ENCODE peak calls at places on chromosome 5, in six cellular contexts. One of them, this sample, is unnamed. For H3K9me3, the result is how much of the 10 kb centered on the place peaks cover.

GRCh38 chr5:77971965-77972544 is 195.9 kb upstream of the TBCA start:
- DNase-seq in heart right ventricle: no peak
- DNase-seq in cardiac muscle cell: no peak
- DNase-seq in CD4-positive, alpha-beta T cell: no peak
- DNase-seq in body of pancreas: no peak
- DNase-seq in mammary epithelial cell: no peak
- DNase-seq in this sample: no peak

GRCh38 chr5:83408719-83409118 is 62.8 kb upstream of the VCAN start:
- DNase-seq in heart right ventricle: no peak
- DNase-seq in CD4-positive, alpha-beta T cell: no peak
- DNase-seq in cardiac muscle cell: no peak
- DNase-seq in mammary epithelial cell: no peak
- DNase-seq in body of pancreas: peak
- DNase-seq in this sample: no peak

GRCh38 chr5:151663617-151664322 is 22.9 kb downstream of the SPARC start:
- DNase-seq in mammary epithelial cell: no peak
- DNase-seq in body of pancreas: no peak
- DNase-seq in cardiac muscle cell: no peak
- DNase-seq in heart right ventricle: peak
- DNase-seq in CD4-positive, alpha-beta T cell: no peak
- DNase-seq in this sample: no peak

GRCh38 chr5:85868070-85868469 is 749.7 kb upstream of the COX7C start:
- DNase-seq in body of pancreas: no peak
- DNase-seq in cardiac muscle cell: no peak
- DNase-seq in mammary epithelial cell: no peak
- DNase-seq in CD4-positive, alpha-beta T cell: no peak
- DNase-seq in heart right ventricle: no peak
- DNase-seq in this sample: no peak

GRCh38 chr5:95445442-95445841 is 54.3 kb downstream of the FAM81B start:
- DNase-seq in mammary epithelial cell: no peak
- DNase-seq in CD4-positive, alpha-beta T cell: no peak
- DNase-seq in cardiac muscle cell: no peak
- DNase-seq in body of pancreas: no peak
- DNase-seq in heart right ventricle: no peak
- DNase-seq in this sample: no peak

GRCh38 chr5:72604111-72604792 is 97.0 kb upstream of the ZNF366 start:
- DNase-seq in mammary epithelial cell: no peak
- DNase-seq in cardiac muscle cell: peak
- DNase-seq in CD4-positive, alpha-beta T cell: no peak
- DNase-seq in heart right ventricle: no peak
- DNase-seq in body of pancreas: no peak
- DNase-seq in this sample: no peak

GRCh38 chr5:67234671-67235176 is 38.1 kb upstream of the CD180 start:
- DNase-seq in mammary epithelial cell: peak
- DNase-seq in cardiac muscle cell: peak
- DNase-seq in body of pancreas: no peak
- DNase-seq in CD4-positive, alpha-beta T cell: no peak
- DNase-seq in heart right ventricle: peak
- DNase-seq in this sample: no peak

GRCh38 chr5:140356878-140357730 is 2.9 kb upstream of the SLC4A9 start:
- DNase-seq in heart right ventricle: no peak
- DNase-seq in body of pancreas: no peak
- DNase-seq in CD4-positive, alpha-beta T cell: no peak
- DNase-seq in cardiac muscle cell: no peak
- DNase-seq in mammary epithelial cell: no peak
- DNase-seq in this sample: no peak

GRCh38 chr5:115588640-115589039 is 13.6 kb downstream of the TICAM2 start:
- DNase-seq in body of pancreas: no peak
- DNase-seq in CD4-positive, alpha-beta T cell: no peak
- DNase-seq in mammary epithelial cell: no peak
- DNase-seq in heart right ventricle: no peak
- DNase-seq in cardiac muscle cell: no peak
- DNase-seq in this sample: no peak

GRCh38 chr5:113520429-113520828 is 6.9 kb downstream of the YTHDC2 start:
- DNase-seq in cardiac muscle cell: no peak
- DNase-seq in body of pancreas: no peak
- DNase-seq in mammary epithelial cell: peak
- DNase-seq in heart right ventricle: no peak
- DNase-seq in CD4-positive, alpha-beta T cell: no peak
- DNase-seq in this sample: no peak

GRCh38 chr5:99694884-99695283 is 766.1 kb upstream of the CHD1 start:
- DNase-seq in cardiac muscle cell: no peak
- DNase-seq in heart right ventricle: no peak
- DNase-seq in body of pancreas: no peak
- DNase-seq in CD4-positive, alpha-beta T cell: no peak
- DNase-seq in mammary epithelial cell: no peak
- DNase-seq in this sample: no peak

GRCh38 chr5:173924899-173925298 is 36.8 kb downstream of the CPEB4 start:
- DNase-seq in body of pancreas: no peak
- DNase-seq in heart right ventricle: no peak
- DNase-seq in CD4-positive, alpha-beta T cell: no peak
- DNase-seq in cardiac muscle cell: no peak
- DNase-seq in mammary epithelial cell: no peak
- DNase-seq in this sample: no peak

GRCh38 chr5:147446528-147446927 is 63.3 kb downstream of the DPYSL3 start:
- DNase-seq in heart right ventricle: no peak
- DNase-seq in CD4-positive, alpha-beta T cell: no peak
- DNase-seq in body of pancreas: no peak
- DNase-seq in mammary epithelial cell: no peak
- DNase-seq in cardiac muscle cell: no peak
- DNase-seq in this sample: no peak

GRCh38 chr5:180201051-180201987 is 7.7 kb downstream of the RASGEF1C start:
- DNase-seq in mammary epithelial cell: no peak
- DNase-seq in cardiac muscle cell: peak
- DNase-seq in CD4-positive, alpha-beta T cell: no peak
- DNase-seq in heart right ventricle: no peak
- DNase-seq in body of pancreas: no peak
- DNase-seq in this sample: no peak

GRCh38 chr5:146425023-146425422 is 22.1 kb upstream of the TCERG1 start:
- DNase-seq in cardiac muscle cell: no peak
- DNase-seq in heart right ventricle: no peak
- DNase-seq in body of pancreas: no peak
- DNase-seq in CD4-positive, alpha-beta T cell: no peak
- DNase-seq in mammary epithelial cell: no peak
- DNase-seq in this sample: no peak

GRCh38 chr5:79612667-79613190 is 488 bp downstream of the TENT2 start:
- DNase-seq in CD4-positive, alpha-beta T cell: no peak
- DNase-seq in heart right ventricle: no peak
- DNase-seq in body of pancreas: no peak
- DNase-seq in mammary epithelial cell: no peak
- DNase-seq in cardiac muscle cell: no peak
- DNase-seq in this sample: no peak

GRCh38 chr5:33230467-33231078 is 210.2 kb upstream of the TARS1 start:
- DNase-seq in CD4-positive, alpha-beta T cell: no peak
- DNase-seq in body of pancreas: no peak
- DNase-seq in mammary epithelial cell: no peak
- DNase-seq in cardiac muscle cell: peak
- DNase-seq in heart right ventricle: no peak
- DNase-seq in this sample: no peak

GRCh38 chr5:33975846-33976245 is 8.6 kb downstream of the SLC45A2 start:
- DNase-seq in cardiac muscle cell: peak
- DNase-seq in body of pancreas: no peak
- DNase-seq in CD4-positive, alpha-beta T cell: no peak
- DNase-seq in mammary epithelial cell: no peak
- DNase-seq in heart right ventricle: no peak
- DNase-seq in this sample: no peak

GRCh38 chr5:149271717-149272558 is at the start of gene AFAP1L1:
- DNase-seq in cardiac muscle cell: peak
- DNase-seq in CD4-positive, alpha-beta T cell: no peak
- DNase-seq in body of pancreas: peak
- DNase-seq in mammary epithelial cell: peak
- DNase-seq in heart right ventricle: peak
- DNase-seq in this sample: peak

DNA sequence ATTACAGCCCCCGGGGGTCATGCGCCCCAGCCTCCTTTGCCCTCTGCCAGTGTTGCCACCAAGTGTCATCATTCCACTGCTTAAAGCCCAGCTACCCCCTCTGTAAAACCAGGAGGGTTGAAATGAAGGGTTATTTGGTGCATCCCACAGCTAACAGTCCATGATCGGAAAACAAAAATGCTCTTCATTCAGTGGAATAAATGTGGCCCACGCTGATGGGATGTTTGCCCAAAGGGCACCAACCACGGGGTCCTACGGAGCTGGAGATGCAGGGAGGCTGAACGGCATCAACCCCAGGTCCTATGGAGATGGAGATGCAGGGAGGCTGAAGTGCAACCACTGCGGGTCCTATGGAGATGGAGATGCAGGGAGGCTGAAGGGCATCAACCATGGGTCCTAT is 218.5 kb upstream of the IRX1 start:
- DNase-seq in heart right ventricle: no peak
- DNase-seq in body of pancreas: no peak
- DNase-seq in mammary epithelial cell: no peak
- DNase-seq in CD4-positive, alpha-beta T cell: no peak
- DNase-seq in cardiac muscle cell: no peak
- DNase-seq in this sample: no peak
- H3K9me3 ChIP-seq in heart right ventricle: under half
- H3K9me3 ChIP-seq in body of pancreas: under half
- H3K9me3 ChIP-seq in mammary epithelial cell: under half
- H3K9me3 ChIP-seq in CD4-positive, alpha-beta T cell: under half
- H3K9me3 ChIP-seq in cardiac muscle cell: under half
- H3K9me3 ChIP-seq in this sample: under half

DNA sequence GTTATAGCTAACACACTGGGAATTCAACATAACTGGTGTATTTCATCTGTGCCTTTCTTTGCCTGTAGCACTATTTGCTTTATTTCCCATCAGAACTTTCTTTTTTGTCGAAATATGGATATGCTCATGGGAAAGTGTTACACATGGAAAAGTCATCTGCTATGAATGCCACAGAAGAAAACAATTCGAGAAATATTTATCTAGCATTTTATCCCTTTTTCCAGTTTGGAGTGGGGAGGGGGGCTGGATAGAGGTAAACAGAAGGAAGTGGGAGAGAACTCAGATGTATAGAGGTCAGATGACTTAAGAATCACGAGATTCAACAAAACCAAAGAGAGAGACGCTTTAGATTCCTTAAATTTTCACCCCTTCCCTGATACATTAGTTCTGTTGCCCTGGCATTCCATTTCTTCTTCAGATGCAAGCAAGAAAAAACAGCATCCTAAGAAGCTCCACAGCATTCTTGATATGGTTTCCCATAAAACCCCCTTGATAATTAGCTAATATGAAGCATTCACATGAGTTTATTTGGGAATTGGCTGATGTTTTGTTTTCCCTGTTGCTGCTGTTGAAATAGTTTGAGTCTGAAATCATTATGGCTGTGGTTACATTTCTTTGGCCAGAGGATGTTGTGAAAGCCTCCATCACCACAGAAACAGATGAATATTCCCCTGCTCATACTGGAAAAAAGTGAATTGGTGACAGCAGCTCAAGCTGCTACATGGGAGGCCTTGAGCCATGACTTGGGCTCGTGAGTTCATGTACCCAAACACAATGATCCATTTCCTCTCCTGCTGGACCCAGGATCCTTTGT is 335.8 kb upstream of the DAB2 start:
- DNase-seq in cardiac muscle cell: peak
- DNase-seq in heart right ventricle: no peak
- DNase-seq in CD4-positive, alpha-beta T cell: no peak
- DNase-seq in mammary epithelial cell: peak
- DNase-seq in body of pancreas: no peak
- DNase-seq in this sample: no peak
- H3K27ac ChIP-seq in cardiac muscle cell: no peak
- H3K27ac ChIP-seq in heart right ventricle: peak
- H3K27ac ChIP-seq in CD4-positive, alpha-beta T cell: no peak
- H3K27ac ChIP-seq in mammary epithelial cell: peak
- H3K27ac ChIP-seq in body of pancreas: no peak
- H3K27ac ChIP-seq in this sample: no peak

GRCh38 chr5:143403607-143404415 is at the start of gene NR3C1:
- DNase-seq in cardiac muscle cell: peak
- DNase-seq in CD4-positive, alpha-beta T cell: peak
- DNase-seq in heart right ventricle: peak
- DNase-seq in body of pancreas: peak
- DNase-seq in mammary epithelial cell: peak
- DNase-seq in this sample: peak

GRCh38 chr5:143406408-143406807 is 2.9 kb upstream of the NR3C1 start:
- DNase-seq in CD4-positive, alpha-beta T cell: no peak
- DNase-seq in body of pancreas: no peak
- DNase-seq in heart right ventricle: no peak
- DNase-seq in cardiac muscle cell: no peak
- DNase-seq in mammary epithelial cell: no peak
- DNase-seq in this sample: no peak

GRCh38 chr5:143405747-143406098 is 2.2 kb upstream of the NR3C1 start:
- DNase-seq in heart right ventricle: no peak
- DNase-seq in mammary epithelial cell: no peak
- DNase-seq in body of pancreas: no peak
- DNase-seq in CD4-positive, alpha-beta T cell: no peak
- DNase-seq in cardiac muscle cell: no peak
- DNase-seq in this sample: no peak

GRCh38 chr5:143404416-143405062 is 1.1 kb upstream of the NR3C1 start:
- DNase-seq in CD4-positive, alpha-beta T cell: peak
- DNase-seq in heart right ventricle: peak
- DNase-seq in cardiac muscle cell: peak
- DNase-seq in body of pancreas: peak
- DNase-seq in mammary epithelial cell: peak
- DNase-seq in this sample: peak

GRCh38 chr5:143405063-143405746 is 1.7 kb upstream of the NR3C1 start:
- DNase-seq in body of pancreas: peak
- DNase-seq in mammary epithelial cell: peak
- DNase-seq in heart right ventricle: peak
- DNase-seq in cardiac muscle cell: peak
- DNase-seq in CD4-positive, alpha-beta T cell: peak
- DNase-seq in this sample: peak
- TF ChIP-seq CTCF in body of pancreas: peak
- TF ChIP-seq CTCF in mammary epithelial cell: no peak
- TF ChIP-seq CTCF in heart right ventricle: no peak
- TF ChIP-seq CTCF in cardiac muscle cell: no peak
- TF ChIP-seq CTCF in CD4-positive, alpha-beta T cell: no peak
- TF ChIP-seq CTCF in this sample: no peak

GRCh38 chr5:141441571-141442170 is 11.4 kb downstream of the PCDHGA12 start:
- DNase-seq in heart right ventricle: no peak
- DNase-seq in CD4-positive, alpha-beta T cell: no peak
- DNase-seq in cardiac muscle cell: no peak
- DNase-seq in mammary epithelial cell: no peak
- DNase-seq in body of pancreas: no peak
- DNase-seq in this sample: no peak

GRCh38 chr5:141439411-141440141 is 9.3 kb downstream of the PCDHGA12 start:
- DNase-seq in mammary epithelial cell: no peak
- DNase-seq in body of pancreas: no peak
- DNase-seq in cardiac muscle cell: no peak
- DNase-seq in heart right ventricle: no peak
- DNase-seq in CD4-positive, alpha-beta T cell: no peak
- DNase-seq in this sample: no peak

GRCh38 chr5:141431286-141431685 is 979 bp downstream of the PCDHGA12 start:
- DNase-seq in cardiac muscle cell: peak
- DNase-seq in mammary epithelial cell: no peak
- DNase-seq in heart right ventricle: no peak
- DNase-seq in body of pancreas: no peak
- DNase-seq in CD4-positive, alpha-beta T cell: no peak
- DNase-seq in this sample: no peak

GRCh38 chr5:141434006-141434405 is 3.7 kb downstream of the PCDHGA12 start:
- DNase-seq in body of pancreas: no peak
- DNase-seq in mammary epithelial cell: no peak
- DNase-seq in cardiac muscle cell: no peak
- DNase-seq in CD4-positive, alpha-beta T cell: no peak
- DNase-seq in heart right ventricle: no peak
- DNase-seq in this sample: no peak

DNA sequence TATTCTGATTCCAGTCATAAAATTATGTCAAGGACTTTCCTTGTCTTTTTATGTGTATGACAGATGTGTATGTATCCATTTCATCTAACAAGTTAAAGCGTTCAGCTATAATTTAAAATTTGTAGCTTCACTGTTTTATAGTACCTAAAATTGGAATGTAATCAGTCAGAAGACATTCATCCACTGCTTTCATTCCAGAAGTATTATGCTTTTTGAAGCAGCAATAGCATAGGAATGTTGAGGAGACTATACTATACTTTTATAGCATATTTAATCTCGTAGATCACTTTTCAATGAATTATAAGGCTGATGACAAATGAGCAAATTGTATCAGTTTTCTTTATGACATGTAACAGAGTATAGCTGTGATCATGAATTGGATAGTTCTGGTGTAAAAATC is 6.9 kb downstream of the PCDHGA12 start:
- DNase-seq in mammary epithelial cell: no peak
- DNase-seq in cardiac muscle cell: no peak
- DNase-seq in heart right ventricle: no peak
- DNase-seq in CD4-positive, alpha-beta T cell: no peak
- DNase-seq in body of pancreas: no peak
- DNase-seq in this sample: no peak
- H3K9me3 ChIP-seq in mammary epithelial cell: under half
- H3K9me3 ChIP-seq in cardiac muscle cell: under half
- H3K9me3 ChIP-seq in heart right ventricle: under half
- H3K9me3 ChIP-seq in CD4-positive, alpha-beta T cell: under half
- H3K9me3 ChIP-seq in body of pancreas: half or more
- H3K9me3 ChIP-seq in this sample: under half